ENCODE peak calls at places on chromosomes 16 and 17, in four cellular contexts. E is K562; V is Caco-2; G is CD4-positive, alpha-beta T cell. P is an unnamed sample.

GRCh38 chr17:6683081-6683684 is 30.0 kb downstream of the SLC13A5 start:
- DNase-seq in E (no peak), G (no peak), V (no peak), P (no peak)

GRCh38 chr17:42814633-42815399 is 9.3 kb downstream of the BECN1 start:
- DNase-seq in G (no peak), V (no peak), E (no peak), P (no peak)

GRCh38 chr17:17849147-17849820 is 12.5 kb upstream of the SREBF1 start:
- DNase-seq in V (no peak), G (peak), E (peak), P (no peak)

GRCh38 chr17:6509921-6510320 is 46.4 kb downstream of the PITPNM3 start:
- DNase-seq in G (no peak), E (no peak), V (no peak), P (no peak)

GRCh38 chr16:14095883-14096551 is 24.9 kb downstream of the MRTFB start:
- DNase-seq in V (no peak), G (no peak), E (no peak), P (no peak)

GRCh38 chr17:80116276-80116922 is 15.0 kb downstream of the GAA start:
- DNase-seq in G (no peak), V (no peak), E (no peak), P (no peak)

GRCh38 chr17:44444735-44445105 is 55.3 kb upstream of the ITGA2B start:
- DNase-seq in V (no peak), G (no peak), E (no peak), P (no peak)

GRCh38 chr16:4203748-4204147 is 38.1 kb downstream of the SRL start:
- DNase-seq in V (no peak), G (no peak), E (no peak), P (no peak)

GRCh38 chr17:79813826-79814623 is 17.1 kb upstream of the CBX8 start:
- DNase-seq in G (no peak), E (no peak), V (no peak), P (no peak)

GRCh38 chr16:22001591-22001990 is 675 bp upstream of the PDZD9 start:
- DNase-seq in E (no peak), V (no peak), G (no peak), P (no peak)

GRCh38 chr17:78954684-78955083 is 25.0 kb downstream of the LGALS3BP start:
- DNase-seq in V (no peak), G (no peak), E (no peak), P (no peak)

GRCh38 chr17:71260366-71260765 is 860.5 kb upstream of the SOX9 start:
- DNase-seq in G (no peak), V (no peak), E (no peak), P (no peak)

GRCh38 chr17:45940293-45940692 is 45.9 kb downstream of the MAPT start:
- DNase-seq in G (no peak), E (no peak), V (no peak), P (no peak)

GRCh38 chr17:73705594-73705993 is 61.3 kb upstream of the SDK2 start:
- DNase-seq in G (no peak), V (no peak), E (no peak), P (no peak)

GRCh38 chr17:40551874-40552768 is 13.2 kb downstream of the CCR7 start:
- DNase-seq in E (no peak), V (peak), G (no peak), P (no peak)

GRCh38 chr17:75094871-75095399 is 7.2 kb downstream of the SLC16A5 start:
- DNase-seq in V (no peak), G (no peak), E (no peak), P (no peak)

GRCh38 chr17:1460233-1460632 is 4.2 kb upstream of the CRK start:
- DNase-seq in V (no peak), G (no peak), E (no peak), P (no peak)

GRCh38 chr17:1452836-1453235 is 3.2 kb downstream of the CRK start:
- DNase-seq in G (no peak), E (no peak), V (no peak), P (no peak)

GRCh38 chr17:1455748-1456599 is at the start of gene CRK:
- DNase-seq in G (peak), E (peak), V (peak), P (peak)

GRCh38 chr17:1454541-1454940 is 1.5 kb downstream of the CRK start:
- DNase-seq in V (no peak), G (no peak), E (no peak), P (no peak)

DNA sequence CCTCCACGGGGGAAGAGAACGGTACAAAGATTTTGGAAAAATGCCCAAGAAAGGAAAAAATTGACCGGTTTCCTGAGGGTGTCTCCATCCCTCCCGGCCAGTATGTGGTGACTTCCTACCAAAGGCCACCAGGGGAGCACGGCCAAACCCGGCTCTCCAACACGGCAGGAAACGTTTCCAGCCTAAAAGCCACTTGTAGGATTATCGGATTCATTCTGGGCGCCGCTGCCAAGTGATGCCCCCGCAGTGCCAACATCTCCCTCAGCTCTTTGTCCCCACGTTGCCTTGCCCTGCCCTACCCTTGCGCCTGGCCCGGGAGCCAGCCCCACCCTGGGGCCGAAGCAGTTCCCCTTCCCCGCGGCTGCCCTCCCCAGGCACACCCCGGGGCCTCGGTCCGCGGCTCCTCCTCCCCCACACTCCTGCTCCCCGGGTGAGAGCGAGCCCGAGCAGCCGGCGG is 713 bp downstream of the CRK start:
- DNase-seq in V (peak), E (peak), G (no peak), P (peak)
- TF ChIP-seq CTCF in V (peak), E (peak), G (peak), P (peak)

GRCh38 chr17:81395600-81396277 is 482 bp downstream of the BAHCC1 start:
- DNase-seq in E (no peak), G (no peak), V (peak), P (peak)

GRCh38 chr17:81394831-81395599 is at the start of gene BAHCC1:
- DNase-seq in V (peak), E (peak), G (peak), P (peak)

GRCh38 chr17:81392909-81393654 is 2.2 kb upstream of the BAHCC1 start:
- DNase-seq in E (peak), V (peak), G (no peak), P (no peak)

GRCh38 chr17:81393684-81394376 is 1.4 kb upstream of the BAHCC1 start:
- DNase-seq in V (peak), G (no peak), E (peak), P (peak)

GRCh38 chr17:81394377-81394747 is 895 bp upstream of the BAHCC1 start:
- DNase-seq in V (no peak), E (no peak), G (no peak), P (no peak)
- TF ChIP-seq CTCF in V (no peak), E (peak), G (no peak), P (no peak)

DNA sequence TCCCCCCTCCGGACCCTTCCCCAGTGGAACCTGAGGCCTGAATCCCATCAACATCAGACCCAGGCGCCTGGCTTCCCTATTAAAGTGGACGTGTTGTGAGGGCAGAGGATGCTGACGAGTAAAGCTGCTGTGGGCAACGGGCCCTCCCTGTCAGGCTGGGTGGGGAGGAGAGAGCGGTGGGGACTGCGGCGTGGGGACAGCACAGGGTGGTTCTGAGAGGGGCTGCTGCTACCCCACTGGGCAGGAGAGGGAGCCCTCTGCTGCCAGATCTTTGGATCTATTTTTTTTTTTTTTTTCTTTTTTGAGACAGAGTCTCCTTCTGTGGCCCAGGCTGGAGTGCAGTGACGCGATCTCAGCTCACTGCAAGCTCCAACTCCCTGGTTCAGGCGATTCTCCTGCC is 5.9 kb downstream of the CA5A start:
- DNase-seq in V (peak), E (peak), G (no peak), P (no peak)
- TF ChIP-seq CTCF in V (peak), E (peak), G (no peak), P (peak)

DNA sequence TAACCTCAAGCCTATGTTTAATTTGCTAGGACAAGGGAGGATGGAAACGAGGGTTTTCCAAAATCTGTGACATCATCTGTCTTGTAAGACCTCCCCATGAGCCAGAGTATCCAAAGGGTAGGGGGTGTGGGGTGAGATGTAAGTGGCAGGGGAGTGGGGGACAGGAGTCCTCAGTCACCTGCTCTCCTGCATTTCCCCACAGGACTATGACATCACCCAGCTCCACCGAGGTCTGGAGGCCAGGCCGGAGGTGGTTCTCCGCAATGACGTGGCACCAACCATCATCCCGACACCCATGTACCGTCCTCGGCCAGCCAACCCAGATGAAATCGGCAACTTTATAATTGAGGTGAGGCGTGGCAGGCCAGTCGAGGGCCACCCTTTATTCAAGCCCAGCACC is 41.5 kb upstream of the CDH1 start:
- DNase-seq in G (no peak), E (no peak), V (no peak), P (no peak)
- TF ChIP-seq CTCF in G (no peak), E (no peak), V (no peak), P (no peak)

GRCh38 chr17:55177159-55177913 is 87.4 kb upstream of the HLF start:
- DNase-seq in E (no peak), V (peak), G (no peak), P (no peak)
- TF ChIP-seq CTCF in E (peak), V (peak), G (no peak), P (no peak)

DNA sequence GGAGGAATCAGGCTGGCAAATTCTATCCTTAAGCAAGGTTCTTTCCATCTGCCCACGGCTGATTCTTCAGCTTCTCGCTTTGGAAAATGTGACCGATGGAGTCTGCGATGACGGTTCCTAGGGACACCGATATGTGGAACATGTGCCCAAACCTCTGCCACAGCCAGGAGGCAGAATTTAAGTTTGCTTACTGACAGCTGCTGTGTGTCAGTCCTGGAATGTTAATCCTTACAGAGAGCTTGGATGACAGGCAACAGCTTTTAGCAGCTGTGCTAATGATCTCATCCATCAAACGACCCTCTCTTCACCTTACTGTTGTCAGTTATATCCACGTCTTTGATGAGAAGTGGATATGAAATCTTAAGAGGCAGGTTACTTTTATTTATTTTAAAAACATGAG is 11.4 kb upstream of the MYH13 start:
- DNase-seq in V (no peak), G (no peak), E (no peak), P (peak)
- TF ChIP-seq CTCF in V (no peak), G (no peak), E (no peak), P (no peak)

DNA sequence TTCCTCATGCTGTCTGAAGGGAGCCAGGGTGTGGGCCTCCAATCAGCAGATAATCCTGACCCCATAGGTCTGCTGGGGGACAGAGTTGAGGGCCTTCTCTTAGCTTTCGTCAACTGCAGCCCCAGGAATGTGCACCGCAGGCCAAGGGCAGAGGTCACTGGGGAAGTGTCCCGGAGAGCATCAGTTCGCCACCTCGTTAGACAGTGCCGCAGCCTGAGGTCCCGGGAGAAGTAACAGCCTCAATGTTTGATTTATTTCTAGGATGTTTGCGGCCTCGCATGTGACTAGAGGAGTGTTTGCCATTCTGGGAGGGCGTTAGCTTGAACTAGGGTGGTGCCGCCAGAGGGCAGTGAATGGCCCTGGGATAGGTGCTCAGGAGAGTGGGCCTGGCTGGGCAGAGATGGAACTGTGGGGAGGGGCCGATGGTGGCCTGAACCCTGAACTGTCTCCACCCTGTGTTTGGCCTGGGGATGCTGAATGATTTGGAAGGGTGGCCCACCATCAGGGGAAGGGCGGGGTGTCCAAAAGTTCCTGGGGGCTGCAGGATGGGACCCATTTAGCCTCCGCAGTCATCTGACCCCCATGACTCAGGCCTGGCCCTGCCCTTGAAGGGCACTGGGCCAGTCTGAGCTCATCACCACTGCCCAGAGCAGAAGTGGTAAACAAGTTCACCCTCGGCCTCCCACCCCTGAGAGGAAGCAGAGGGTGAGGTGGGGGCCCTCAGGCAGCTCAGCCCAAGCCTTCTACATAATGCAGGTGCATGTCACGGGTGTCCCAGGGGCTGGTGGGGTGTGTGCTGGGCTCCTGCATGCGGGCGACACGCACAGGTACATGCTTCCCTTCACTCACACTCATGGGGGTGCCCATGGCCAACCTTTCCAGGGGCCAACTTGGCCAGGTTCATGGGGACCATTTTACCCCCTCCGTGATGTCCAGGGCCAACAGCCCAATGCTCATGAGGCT is 12.4 kb upstream of the TAC4 start:
- DNase-seq in G (no peak), E (no peak), V (no peak), P (peak)
- TF ChIP-seq CTCF in G (no peak), E (peak), V (no peak), P (no peak)

DNA sequence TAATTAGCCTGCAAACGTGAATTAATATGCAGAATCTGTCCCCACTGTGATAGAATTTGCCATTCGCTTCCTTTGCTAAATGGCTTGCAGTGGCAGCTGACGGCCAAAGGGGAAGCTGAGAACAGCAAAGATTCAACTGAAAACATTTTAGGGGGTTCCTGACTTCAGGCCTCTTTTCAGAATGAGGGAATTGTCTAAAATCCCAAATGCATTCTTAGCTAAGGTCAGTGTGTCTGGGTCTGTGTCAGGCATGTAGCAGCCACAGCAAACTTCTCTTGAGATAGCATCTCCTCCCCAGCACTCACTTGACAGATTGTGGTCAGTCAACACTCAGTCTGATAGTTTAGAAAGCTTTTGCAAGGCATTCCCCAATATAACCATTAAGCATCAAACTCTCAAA is 701.1 kb downstream of the WWOX start:
- DNase-seq in G (no peak), V (no peak), E (no peak), P (no peak)
- TF ChIP-seq CTCF in G (no peak), V (no peak), E (no peak), P (no peak)

GRCh38 chr16:48347980-48348379 is 37.2 kb downstream of the SIAH1 start:
- DNase-seq in V (no peak), E (no peak), G (no peak), P (no peak)
- TF ChIP-seq CTCF in V (no peak), E (no peak), G (no peak), P (no peak)

GRCh38 chr16:10878644-10879498 is 1.9 kb downstream of the CIITA start:
- DNase-seq in V (no peak), E (no peak), G (no peak), P (no peak)
- TF ChIP-seq CTCF in V (no peak), E (no peak), G (no peak), P (no peak)